ENCODE peak calls at places on chromosomes 7 and 10, in six cellular contexts. One of them, this sample, is unnamed.

GRCh38 chr7:94324380-94325120 is 70.1 kb upstream of the COL1A2 start:
- DNase-seq in GM12891: no peak
- DNase-seq in GM12878: no peak
- DNase-seq in K562: no peak
- DNase-seq in H1: no peak
- DNase-seq in HepG2: no peak
- DNase-seq in this sample: no peak

GRCh38 chr7:73858807-73859206 is 2.2 kb upstream of the TMEM270 start:
- DNase-seq in GM12891: no peak
- DNase-seq in GM12878: no peak
- DNase-seq in K562: no peak
- DNase-seq in H1: no peak
- DNase-seq in HepG2: no peak
- DNase-seq in this sample: no peak

GRCh38 chr10:788796-789748 is 99.6 kb upstream of the DIP2C start:
- DNase-seq in GM12891: no peak
- DNase-seq in GM12878: no peak
- DNase-seq in K562: peak
- DNase-seq in H1: no peak
- DNase-seq in HepG2: peak
- DNase-seq in this sample: no peak

GRCh38 chr7:124671976-124672375 is 93.6 kb downstream of the GPR37 start:
- DNase-seq in GM12891: no peak
- DNase-seq in GM12878: no peak
- DNase-seq in K562: no peak
- DNase-seq in H1: no peak
- DNase-seq in HepG2: no peak
- DNase-seq in this sample: no peak

GRCh38 chr10:99328579-99329237 is 448 bp upstream of the CNNM1 start:
- DNase-seq in GM12891: no peak
- DNase-seq in GM12878: no peak
- DNase-seq in K562: no peak
- DNase-seq in H1: no peak
- DNase-seq in HepG2: no peak
- DNase-seq in this sample: no peak

GRCh38 chr10:119049361-119049760 is 19.8 kb downstream of the NANOS1 start:
- DNase-seq in GM12891: no peak
- DNase-seq in GM12878: no peak
- DNase-seq in K562: no peak
- DNase-seq in H1: no peak
- DNase-seq in HepG2: no peak
- DNase-seq in this sample: no peak

GRCh38 chr7:39271386-39271785 is 293.7 kb downstream of the POU6F2 start:
- DNase-seq in GM12891: no peak
- DNase-seq in GM12878: no peak
- DNase-seq in K562: no peak
- DNase-seq in H1: no peak
- DNase-seq in HepG2: no peak
- DNase-seq in this sample: no peak

GRCh38 chr7:73426016-73426415 is 7.6 kb upstream of the FZD9 start:
- DNase-seq in GM12891: no peak
- DNase-seq in GM12878: no peak
- DNase-seq in K562: no peak
- DNase-seq in H1: no peak
- DNase-seq in HepG2: no peak
- DNase-seq in this sample: no peak

GRCh38 chr7:150476819-150477631 is 26.6 kb downstream of the GIMAP8 start:
- DNase-seq in GM12891: no peak
- DNase-seq in GM12878: no peak
- DNase-seq in K562: peak
- DNase-seq in H1: no peak
- DNase-seq in HepG2: no peak
- DNase-seq in this sample: no peak

GRCh38 chr7:16421333-16422099 is at the start of gene CRPPA:
- DNase-seq in GM12891: no peak
- DNase-seq in GM12878: no peak
- DNase-seq in K562: peak
- DNase-seq in H1: no peak
- DNase-seq in HepG2: peak
- DNase-seq in this sample: no peak

GRCh38 chr10:48215148-48215982 is 59.1 kb downstream of the FRMPD2 start:
- DNase-seq in GM12891: peak
- DNase-seq in GM12878: peak
- DNase-seq in K562: peak
- DNase-seq in H1: peak
- DNase-seq in HepG2: peak
- DNase-seq in this sample: no peak

GRCh38 chr10:100433253-100434240 is 29.3 kb upstream of the WNT8B start:
- DNase-seq in GM12891: peak
- DNase-seq in GM12878: peak
- DNase-seq in K562: peak
- DNase-seq in H1: peak
- DNase-seq in HepG2: peak
- DNase-seq in this sample: peak

GRCh38 chr7:47452715-47453092 is 129.2 kb downstream of the TNS3 start:
- DNase-seq in GM12891: no peak
- DNase-seq in GM12878: no peak
- DNase-seq in K562: no peak
- DNase-seq in H1: no peak
- DNase-seq in HepG2: no peak
- DNase-seq in this sample: no peak

GRCh38 chr7:47454066-47454950 is 127.6 kb downstream of the TNS3 start:
- DNase-seq in GM12891: no peak
- DNase-seq in GM12878: no peak
- DNase-seq in K562: no peak
- DNase-seq in H1: no peak
- DNase-seq in HepG2: no peak
- DNase-seq in this sample: no peak

GRCh38 chr7:47451851-47452205 is 130.1 kb downstream of the TNS3 start:
- DNase-seq in GM12891: no peak
- DNase-seq in GM12878: no peak
- DNase-seq in K562: no peak
- DNase-seq in H1: no peak
- DNase-seq in HepG2: no peak
- DNase-seq in this sample: no peak

GRCh38 chr7:47452295-47452694 is 129.6 kb downstream of the TNS3 start:
- DNase-seq in GM12891: no peak
- DNase-seq in GM12878: no peak
- DNase-seq in K562: no peak
- DNase-seq in H1: no peak
- DNase-seq in HepG2: no peak
- DNase-seq in this sample: no peak

GRCh38 chr7:47453093-47454056 is 128.5 kb downstream of the TNS3 start:
- DNase-seq in GM12891: no peak
- DNase-seq in GM12878: no peak
- DNase-seq in K562: no peak
- DNase-seq in H1: no peak
- DNase-seq in HepG2: no peak
- DNase-seq in this sample: no peak
- TF ChIP-seq POLR2AphosphoS5 in GM12891: no peak
- TF ChIP-seq POLR2AphosphoS5 in GM12878: no peak
- TF ChIP-seq POLR2AphosphoS5 in K562: no peak
- TF ChIP-seq POLR2AphosphoS5 in H1: no peak
- TF ChIP-seq POLR2AphosphoS5 in HepG2: no peak
- TF ChIP-seq POLR2AphosphoS5 in this sample: no peak

GRCh38 chr7:157875230-157876179 is 538.7 kb downstream of the DNAJB6 start:
- DNase-seq in GM12891: no peak
- DNase-seq in GM12878: no peak
- DNase-seq in K562: peak
- DNase-seq in H1: no peak
- DNase-seq in HepG2: no peak
- DNase-seq in this sample: no peak
- TF ChIP-seq POLR2A in GM12891: no peak
- TF ChIP-seq POLR2A in GM12878: no peak
- TF ChIP-seq POLR2A in K562: no peak
- TF ChIP-seq POLR2A in H1: no peak
- TF ChIP-seq POLR2A in HepG2: no peak
- TF ChIP-seq POLR2A in this sample: no peak

GRCh38 chr10:97792058-97792721 is 20.4 kb upstream of the SFRP5 start:
- DNase-seq in GM12891: peak
- DNase-seq in GM12878: no peak
- DNase-seq in K562: peak
- DNase-seq in H1: peak
- DNase-seq in HepG2: peak
- DNase-seq in this sample: peak

GRCh38 chr10:97800474-97800873 is 28.7 kb upstream of the SFRP5 start:
- DNase-seq in GM12891: no peak
- DNase-seq in GM12878: no peak
- DNase-seq in K562: no peak
- DNase-seq in H1: no peak
- DNase-seq in HepG2: no peak
- DNase-seq in this sample: no peak

GRCh38 chr10:97798958-97799565 is 27.3 kb upstream of the SFRP5 start:
- DNase-seq in GM12891: no peak
- DNase-seq in GM12878: no peak
- DNase-seq in K562: no peak
- DNase-seq in H1: no peak
- DNase-seq in HepG2: no peak
- DNase-seq in this sample: no peak

GRCh38 chr10:97795886-97796285 is 24.1 kb upstream of the SFRP5 start:
- DNase-seq in GM12891: no peak
- DNase-seq in GM12878: no peak
- DNase-seq in K562: no peak
- DNase-seq in H1: no peak
- DNase-seq in HepG2: no peak
- DNase-seq in this sample: no peak

DNA sequence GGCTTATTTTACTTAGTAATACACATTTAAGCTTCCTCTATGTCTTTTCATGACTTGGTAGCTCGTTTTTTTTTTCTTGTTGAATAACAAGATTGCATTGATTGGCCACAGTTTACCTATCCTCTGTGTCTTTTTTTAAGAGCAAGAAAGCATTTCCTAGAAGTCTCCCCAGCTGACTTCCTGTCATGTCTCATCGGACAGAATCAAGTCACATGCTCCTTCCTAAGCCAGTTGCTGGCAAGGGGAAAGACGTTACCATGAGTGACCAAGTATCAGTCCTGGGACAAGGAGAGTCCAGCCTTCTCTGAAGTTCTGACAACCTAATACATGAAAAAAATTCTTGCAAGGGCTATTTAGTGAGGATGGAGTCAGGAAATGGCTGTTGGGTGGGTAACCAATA is 24.9 kb upstream of the SFRP5 start:
- DNase-seq in GM12891: no peak
- DNase-seq in GM12878: no peak
- DNase-seq in K562: no peak
- DNase-seq in H1: no peak
- DNase-seq in HepG2: no peak
- DNase-seq in this sample: no peak
- TF ChIP-seq TAF1 in GM12891: no peak
- TF ChIP-seq TAF1 in GM12878: no peak
- TF ChIP-seq TAF1 in K562: no peak
- TF ChIP-seq TAF1 in H1: no peak
- TF ChIP-seq TAF1 in HepG2: no peak
- TF ChIP-seq TAF1 in this sample: no peak

GRCh38 chr10:24642921-24643678 is 80.6 kb downstream of the ARHGAP21 start:
- DNase-seq in GM12891: no peak
- DNase-seq in GM12878: peak
- DNase-seq in K562: peak
- DNase-seq in H1: no peak
- DNase-seq in HepG2: peak
- DNase-seq in this sample: no peak

GRCh38 chr10:24645022-24645421 is 78.7 kb downstream of the ARHGAP21 start:
- DNase-seq in GM12891: no peak
- DNase-seq in GM12878: no peak
- DNase-seq in K562: no peak
- DNase-seq in H1: no peak
- DNase-seq in HepG2: no peak
- DNase-seq in this sample: no peak

GRCh38 chr10:24643679-24644209 is 79.9 kb downstream of the ARHGAP21 start:
- DNase-seq in GM12891: no peak
- DNase-seq in GM12878: no peak
- DNase-seq in K562: peak
- DNase-seq in H1: no peak
- DNase-seq in HepG2: no peak
- DNase-seq in this sample: no peak

GRCh38 chr10:24650669-24651391 is 72.9 kb downstream of the ARHGAP21 start:
- DNase-seq in GM12891: no peak
- DNase-seq in GM12878: no peak
- DNase-seq in K562: no peak
- DNase-seq in H1: no peak
- DNase-seq in HepG2: no peak
- DNase-seq in this sample: no peak

GRCh38 chr10:24645784-24646183 is 77.9 kb downstream of the ARHGAP21 start:
- DNase-seq in GM12891: no peak
- DNase-seq in GM12878: no peak
- DNase-seq in K562: peak
- DNase-seq in H1: no peak
- DNase-seq in HepG2: no peak
- DNase-seq in this sample: no peak
- TF ChIP-seq POLR2AphosphoS5 in GM12891: no peak
- TF ChIP-seq POLR2AphosphoS5 in GM12878: no peak
- TF ChIP-seq POLR2AphosphoS5 in K562: no peak
- TF ChIP-seq POLR2AphosphoS5 in H1: no peak
- TF ChIP-seq POLR2AphosphoS5 in HepG2: no peak
- TF ChIP-seq POLR2AphosphoS5 in this sample: no peak

GRCh38 chr7:134783294-134784069 is 4.0 kb downstream of the CALD1 start:
- DNase-seq in GM12891: no peak
- DNase-seq in GM12878: no peak
- DNase-seq in K562: no peak
- DNase-seq in H1: no peak
- DNase-seq in HepG2: no peak
- DNase-seq in this sample: no peak
- TF ChIP-seq POLR2A in GM12891: no peak
- TF ChIP-seq POLR2A in GM12878: no peak
- TF ChIP-seq POLR2A in K562: no peak
- TF ChIP-seq POLR2A in H1: no peak
- TF ChIP-seq POLR2A in HepG2: no peak
- TF ChIP-seq POLR2A in this sample: no peak